ENCODE peak calls at places on chromosome 1, in ten cellular contexts. One of them, this sample, is unnamed.

GRCh38 chr1:62384276-62385005 is 52.4 kb upstream of the USP1 start:
- DNase-seq in thoracic aorta: no peak
- DNase-seq in substantia nigra: no peak
- DNase-seq in right cardiac atrium: no peak
- DNase-seq in activated CD4-positive, alpha-beta T cell treated with anti-CD3 and anti-CD28 coated beads, Interleukin-2, amount 50 U/mL, for 48 hours: no peak
- DNase-seq in NCI-H2227 treated with DMSO at 0.1 percent for 48 hours: no peak
- DNase-seq in cerebellar cortex: no peak
- DNase-seq in stimulated activated CD4-positive, alpha-beta T cell treated with anti-CD3 and anti-CD28 coated beads, Interleukin-15, amount 100 ng/mL, for 24 hours: no peak
- DNase-seq in NAMALWA: peak; percentile 56
- DNase-seq in HT1080: no peak
- DNase-seq in this sample: no peak

GRCh38 chr1:182768973-182769372 is 20.6 kb upstream of the NPL start:
- DNase-seq in thoracic aorta: no peak
- DNase-seq in substantia nigra: no peak
- DNase-seq in right cardiac atrium: no peak
- DNase-seq in activated CD4-positive, alpha-beta T cell treated with anti-CD3 and anti-CD28 coated beads, Interleukin-2, amount 50 U/mL, for 48 hours: no peak
- DNase-seq in NCI-H2227 treated with DMSO at 0.1 percent for 48 hours: no peak
- DNase-seq in cerebellar cortex: no peak
- DNase-seq in stimulated activated CD4-positive, alpha-beta T cell treated with anti-CD3 and anti-CD28 coated beads, Interleukin-15, amount 100 ng/mL, for 24 hours: no peak
- DNase-seq in NAMALWA: no peak
- DNase-seq in HT1080: peak; percentile 56
- DNase-seq in this sample: no peak

GRCh38 chr1:44655609-44656008 is 18.7 kb downstream of the TMEM53 start:
- DNase-seq in thoracic aorta: no peak
- DNase-seq in substantia nigra: no peak
- DNase-seq in right cardiac atrium: no peak
- DNase-seq in activated CD4-positive, alpha-beta T cell treated with anti-CD3 and anti-CD28 coated beads, Interleukin-2, amount 50 U/mL, for 48 hours: no peak
- DNase-seq in NCI-H2227 treated with DMSO at 0.1 percent for 48 hours: no peak
- DNase-seq in cerebellar cortex: no peak
- DNase-seq in stimulated activated CD4-positive, alpha-beta T cell treated with anti-CD3 and anti-CD28 coated beads, Interleukin-15, amount 100 ng/mL, for 24 hours: peak; percentile 18
- DNase-seq in NAMALWA: peak; percentile 39
- DNase-seq in HT1080: peak; percentile 45
- DNase-seq in this sample: peak; percentile 63

GRCh38 chr1:168688679-168689657 is 40.0 kb downstream of the DPT start:
- DNase-seq in thoracic aorta: no peak
- DNase-seq in substantia nigra: no peak
- DNase-seq in right cardiac atrium: no peak
- DNase-seq in activated CD4-positive, alpha-beta T cell treated with anti-CD3 and anti-CD28 coated beads, Interleukin-2, amount 50 U/mL, for 48 hours: no peak
- DNase-seq in NCI-H2227 treated with DMSO at 0.1 percent for 48 hours: peak; percentile 38
- DNase-seq in cerebellar cortex: no peak
- DNase-seq in stimulated activated CD4-positive, alpha-beta T cell treated with anti-CD3 and anti-CD28 coated beads, Interleukin-15, amount 100 ng/mL, for 24 hours: no peak
- DNase-seq in NAMALWA: no peak
- DNase-seq in HT1080: no peak
- DNase-seq in this sample: no peak

GRCh38 chr1:201808633-201808990 is 20.3 kb upstream of the IPO9 start:
- DNase-seq in thoracic aorta: no peak
- DNase-seq in substantia nigra: no peak
- DNase-seq in right cardiac atrium: no peak
- DNase-seq in activated CD4-positive, alpha-beta T cell treated with anti-CD3 and anti-CD28 coated beads, Interleukin-2, amount 50 U/mL, for 48 hours: no peak
- DNase-seq in NCI-H2227 treated with DMSO at 0.1 percent for 48 hours: no peak
- DNase-seq in cerebellar cortex: no peak
- DNase-seq in stimulated activated CD4-positive, alpha-beta T cell treated with anti-CD3 and anti-CD28 coated beads, Interleukin-15, amount 100 ng/mL, for 24 hours: no peak
- DNase-seq in NAMALWA: no peak
- DNase-seq in HT1080: no peak
- DNase-seq in this sample: no peak

GRCh38 chr1:65615859-65616258 is 176.8 kb upstream of the PDE4B start:
- DNase-seq in thoracic aorta: no peak
- DNase-seq in substantia nigra: no peak
- DNase-seq in right cardiac atrium: no peak
- DNase-seq in activated CD4-positive, alpha-beta T cell treated with anti-CD3 and anti-CD28 coated beads, Interleukin-2, amount 50 U/mL, for 48 hours: no peak
- DNase-seq in NCI-H2227 treated with DMSO at 0.1 percent for 48 hours: no peak
- DNase-seq in cerebellar cortex: no peak
- DNase-seq in stimulated activated CD4-positive, alpha-beta T cell treated with anti-CD3 and anti-CD28 coated beads, Interleukin-15, amount 100 ng/mL, for 24 hours: no peak
- DNase-seq in NAMALWA: no peak
- DNase-seq in HT1080: no peak
- DNase-seq in this sample: no peak

GRCh38 chr1:45685308-45686080 is 839 bp downstream of the GPBP1L1 start:
- DNase-seq in thoracic aorta: no peak
- DNase-seq in substantia nigra: no peak
- DNase-seq in right cardiac atrium: no peak
- DNase-seq in activated CD4-positive, alpha-beta T cell treated with anti-CD3 and anti-CD28 coated beads, Interleukin-2, amount 50 U/mL, for 48 hours: no peak
- DNase-seq in NCI-H2227 treated with DMSO at 0.1 percent for 48 hours: no peak
- DNase-seq in cerebellar cortex: no peak
- DNase-seq in stimulated activated CD4-positive, alpha-beta T cell treated with anti-CD3 and anti-CD28 coated beads, Interleukin-15, amount 100 ng/mL, for 24 hours: no peak
- DNase-seq in NAMALWA: peak; percentile 52
- DNase-seq in HT1080: no peak
- DNase-seq in this sample: peak; percentile 55

GRCh38 chr1:64183380-64183984 is 19.9 kb upstream of the UBE2U start:
- DNase-seq in thoracic aorta: no peak
- DNase-seq in substantia nigra: no peak
- DNase-seq in right cardiac atrium: peak; percentile 31
- DNase-seq in activated CD4-positive, alpha-beta T cell treated with anti-CD3 and anti-CD28 coated beads, Interleukin-2, amount 50 U/mL, for 48 hours: no peak
- DNase-seq in NCI-H2227 treated with DMSO at 0.1 percent for 48 hours: no peak
- DNase-seq in cerebellar cortex: no peak
- DNase-seq in stimulated activated CD4-positive, alpha-beta T cell treated with anti-CD3 and anti-CD28 coated beads, Interleukin-15, amount 100 ng/mL, for 24 hours: no peak
- DNase-seq in NAMALWA: peak; percentile 36
- DNase-seq in HT1080: no peak
- DNase-seq in this sample: no peak

GRCh38 chr1:70672333-70672935 is 261.4 kb downstream of the CTH start:
- DNase-seq in thoracic aorta: no peak
- DNase-seq in substantia nigra: no peak
- DNase-seq in right cardiac atrium: no peak
- DNase-seq in activated CD4-positive, alpha-beta T cell treated with anti-CD3 and anti-CD28 coated beads, Interleukin-2, amount 50 U/mL, for 48 hours: no peak
- DNase-seq in NCI-H2227 treated with DMSO at 0.1 percent for 48 hours: no peak
- DNase-seq in cerebellar cortex: no peak
- DNase-seq in stimulated activated CD4-positive, alpha-beta T cell treated with anti-CD3 and anti-CD28 coated beads, Interleukin-15, amount 100 ng/mL, for 24 hours: no peak
- DNase-seq in NAMALWA: no peak
- DNase-seq in HT1080: no peak
- DNase-seq in this sample: no peak

GRCh38 chr1:244272471-244273261 is 179.0 kb downstream of the ADSS2 start:
- DNase-seq in thoracic aorta: no peak
- DNase-seq in substantia nigra: peak; percentile 42
- DNase-seq in right cardiac atrium: peak; percentile 78
- DNase-seq in activated CD4-positive, alpha-beta T cell treated with anti-CD3 and anti-CD28 coated beads, Interleukin-2, amount 50 U/mL, for 48 hours: peak; percentile 75
- DNase-seq in NCI-H2227 treated with DMSO at 0.1 percent for 48 hours: peak; percentile 78
- DNase-seq in cerebellar cortex: peak; percentile 91
- DNase-seq in stimulated activated CD4-positive, alpha-beta T cell treated with anti-CD3 and anti-CD28 coated beads, Interleukin-15, amount 100 ng/mL, for 24 hours: peak; percentile 69
- DNase-seq in NAMALWA: peak; percentile 86
- DNase-seq in HT1080: peak; percentile 82
- DNase-seq in this sample: peak; percentile 86

GRCh38 chr1:35557118-35557610 is at the start of gene KIAA0319L:
- DNase-seq in thoracic aorta: peak; percentile 44
- DNase-seq in substantia nigra: peak; percentile 97
- DNase-seq in right cardiac atrium: peak; percentile 95
- DNase-seq in activated CD4-positive, alpha-beta T cell treated with anti-CD3 and anti-CD28 coated beads, Interleukin-2, amount 50 U/mL, for 48 hours: no peak
- DNase-seq in NCI-H2227 treated with DMSO at 0.1 percent for 48 hours: peak; percentile 95
- DNase-seq in cerebellar cortex: peak; percentile 90
- DNase-seq in stimulated activated CD4-positive, alpha-beta T cell treated with anti-CD3 and anti-CD28 coated beads, Interleukin-15, amount 100 ng/mL, for 24 hours: no peak
- DNase-seq in NAMALWA: no peak
- DNase-seq in HT1080: no peak
- DNase-seq in this sample: peak; percentile 90

GRCh38 chr1:17719874-17720273 is 35.3 kb upstream of the ACTL8 start:
- DNase-seq in thoracic aorta: no peak
- DNase-seq in substantia nigra: no peak
- DNase-seq in right cardiac atrium: peak; percentile 1
- DNase-seq in activated CD4-positive, alpha-beta T cell treated with anti-CD3 and anti-CD28 coated beads, Interleukin-2, amount 50 U/mL, for 48 hours: no peak
- DNase-seq in NCI-H2227 treated with DMSO at 0.1 percent for 48 hours: no peak
- DNase-seq in cerebellar cortex: no peak
- DNase-seq in stimulated activated CD4-positive, alpha-beta T cell treated with anti-CD3 and anti-CD28 coated beads, Interleukin-15, amount 100 ng/mL, for 24 hours: no peak
- DNase-seq in NAMALWA: no peak
- DNase-seq in HT1080: peak; percentile 25
- DNase-seq in this sample: no peak

GRCh38 chr1:207838156-207839082 is 72.5 kb downstream of the CD34 start:
- DNase-seq in thoracic aorta: no peak
- DNase-seq in substantia nigra: no peak
- DNase-seq in right cardiac atrium: peak; percentile 90
- DNase-seq in activated CD4-positive, alpha-beta T cell treated with anti-CD3 and anti-CD28 coated beads, Interleukin-2, amount 50 U/mL, for 48 hours: no peak
- DNase-seq in NCI-H2227 treated with DMSO at 0.1 percent for 48 hours: no peak
- DNase-seq in cerebellar cortex: no peak
- DNase-seq in stimulated activated CD4-positive, alpha-beta T cell treated with anti-CD3 and anti-CD28 coated beads, Interleukin-15, amount 100 ng/mL, for 24 hours: no peak
- DNase-seq in NAMALWA: no peak
- DNase-seq in HT1080: no peak
- DNase-seq in this sample: no peak

GRCh38 chr1:88763649-88764406 is 79.8 kb downstream of the PKN2 start:
- DNase-seq in thoracic aorta: no peak
- DNase-seq in substantia nigra: no peak
- DNase-seq in right cardiac atrium: no peak
- DNase-seq in activated CD4-positive, alpha-beta T cell treated with anti-CD3 and anti-CD28 coated beads, Interleukin-2, amount 50 U/mL, for 48 hours: no peak
- DNase-seq in NCI-H2227 treated with DMSO at 0.1 percent for 48 hours: no peak
- DNase-seq in cerebellar cortex: no peak
- DNase-seq in stimulated activated CD4-positive, alpha-beta T cell treated with anti-CD3 and anti-CD28 coated beads, Interleukin-15, amount 100 ng/mL, for 24 hours: no peak
- DNase-seq in NAMALWA: no peak
- DNase-seq in HT1080: peak; percentile 33
- DNase-seq in this sample: no peak

GRCh38 chr1:39409055-39409816 is 82.2 kb upstream of the BMP8A start:
- DNase-seq in thoracic aorta: no peak
- DNase-seq in substantia nigra: peak; percentile 48
- DNase-seq in right cardiac atrium: peak; percentile 85
- DNase-seq in activated CD4-positive, alpha-beta T cell treated with anti-CD3 and anti-CD28 coated beads, Interleukin-2, amount 50 U/mL, for 48 hours: no peak
- DNase-seq in NCI-H2227 treated with DMSO at 0.1 percent for 48 hours: no peak
- DNase-seq in cerebellar cortex: peak; percentile 39
- DNase-seq in stimulated activated CD4-positive, alpha-beta T cell treated with anti-CD3 and anti-CD28 coated beads, Interleukin-15, amount 100 ng/mL, for 24 hours: peak; percentile 45
- DNase-seq in NAMALWA: no peak
- DNase-seq in HT1080: peak; percentile 55
- DNase-seq in this sample: no peak

GRCh38 chr1:25997759-25998074 is at the start of gene PAFAH2:
- DNase-seq in thoracic aorta: no peak
- DNase-seq in substantia nigra: no peak
- DNase-seq in right cardiac atrium: peak; percentile 69
- DNase-seq in activated CD4-positive, alpha-beta T cell treated with anti-CD3 and anti-CD28 coated beads, Interleukin-2, amount 50 U/mL, for 48 hours: no peak
- DNase-seq in NCI-H2227 treated with DMSO at 0.1 percent for 48 hours: no peak
- DNase-seq in cerebellar cortex: no peak
- DNase-seq in stimulated activated CD4-positive, alpha-beta T cell treated with anti-CD3 and anti-CD28 coated beads, Interleukin-15, amount 100 ng/mL, for 24 hours: no peak
- DNase-seq in NAMALWA: no peak
- DNase-seq in HT1080: no peak
- DNase-seq in this sample: no peak

GRCh38 chr1:59115865-59116264 is 181.0 kb upstream of the FGGY start:
- DNase-seq in thoracic aorta: no peak
- DNase-seq in substantia nigra: no peak
- DNase-seq in right cardiac atrium: no peak
- DNase-seq in activated CD4-positive, alpha-beta T cell treated with anti-CD3 and anti-CD28 coated beads, Interleukin-2, amount 50 U/mL, for 48 hours: no peak
- DNase-seq in NCI-H2227 treated with DMSO at 0.1 percent for 48 hours: no peak
- DNase-seq in cerebellar cortex: no peak
- DNase-seq in stimulated activated CD4-positive, alpha-beta T cell treated with anti-CD3 and anti-CD28 coated beads, Interleukin-15, amount 100 ng/mL, for 24 hours: no peak
- DNase-seq in NAMALWA: no peak
- DNase-seq in HT1080: no peak
- DNase-seq in this sample: no peak

GRCh38 chr1:21308847-21309652 is 18.8 kb upstream of the ECE1 start:
- DNase-seq in thoracic aorta: no peak
- DNase-seq in substantia nigra: no peak
- DNase-seq in right cardiac atrium: peak; percentile 72
- DNase-seq in activated CD4-positive, alpha-beta T cell treated with anti-CD3 and anti-CD28 coated beads, Interleukin-2, amount 50 U/mL, for 48 hours: no peak
- DNase-seq in NCI-H2227 treated with DMSO at 0.1 percent for 48 hours: no peak
- DNase-seq in cerebellar cortex: peak; percentile 62
- DNase-seq in stimulated activated CD4-positive, alpha-beta T cell treated with anti-CD3 and anti-CD28 coated beads, Interleukin-15, amount 100 ng/mL, for 24 hours: no peak
- DNase-seq in NAMALWA: no peak
- DNase-seq in HT1080: no peak
- DNase-seq in this sample: no peak

GRCh38 chr1:170664828-170665617 is 1.1 kb downstream of the PRRX1 start:
- DNase-seq in thoracic aorta: no peak
- DNase-seq in substantia nigra: no peak
- DNase-seq in right cardiac atrium: peak; percentile 80
- DNase-seq in activated CD4-positive, alpha-beta T cell treated with anti-CD3 and anti-CD28 coated beads, Interleukin-2, amount 50 U/mL, for 48 hours: no peak
- DNase-seq in NCI-H2227 treated with DMSO at 0.1 percent for 48 hours: no peak
- DNase-seq in cerebellar cortex: no peak
- DNase-seq in stimulated activated CD4-positive, alpha-beta T cell treated with anti-CD3 and anti-CD28 coated beads, Interleukin-15, amount 100 ng/mL, for 24 hours: no peak
- DNase-seq in NAMALWA: no peak
- DNase-seq in HT1080: no peak
- DNase-seq in this sample: no peak

GRCh38 chr1:49346767-49347349 is 570.2 kb upstream of the BEND5 start:
- DNase-seq in thoracic aorta: no peak
- DNase-seq in substantia nigra: no peak
- DNase-seq in right cardiac atrium: no peak
- DNase-seq in activated CD4-positive, alpha-beta T cell treated with anti-CD3 and anti-CD28 coated beads, Interleukin-2, amount 50 U/mL, for 48 hours: no peak
- DNase-seq in NCI-H2227 treated with DMSO at 0.1 percent for 48 hours: no peak
- DNase-seq in cerebellar cortex: no peak
- DNase-seq in stimulated activated CD4-positive, alpha-beta T cell treated with anti-CD3 and anti-CD28 coated beads, Interleukin-15, amount 100 ng/mL, for 24 hours: no peak
- DNase-seq in NAMALWA: no peak
- DNase-seq in HT1080: peak; percentile 3
- DNase-seq in this sample: no peak

GRCh38 chr1:21451212-21451611 is 11.3 kb downstream of the NBPF3 start:
- DNase-seq in thoracic aorta: no peak
- DNase-seq in substantia nigra: no peak
- DNase-seq in right cardiac atrium: no peak
- DNase-seq in activated CD4-positive, alpha-beta T cell treated with anti-CD3 and anti-CD28 coated beads, Interleukin-2, amount 50 U/mL, for 48 hours: no peak
- DNase-seq in NCI-H2227 treated with DMSO at 0.1 percent for 48 hours: no peak
- DNase-seq in cerebellar cortex: no peak
- DNase-seq in stimulated activated CD4-positive, alpha-beta T cell treated with anti-CD3 and anti-CD28 coated beads, Interleukin-15, amount 100 ng/mL, for 24 hours: no peak
- DNase-seq in NAMALWA: no peak
- DNase-seq in HT1080: peak; percentile 7
- DNase-seq in this sample: peak; percentile 16

GRCh38 chr1:57124170-57124569 is 158.4 kb upstream of the C8B start:
- DNase-seq in thoracic aorta: no peak
- DNase-seq in substantia nigra: no peak
- DNase-seq in right cardiac atrium: no peak
- DNase-seq in activated CD4-positive, alpha-beta T cell treated with anti-CD3 and anti-CD28 coated beads, Interleukin-2, amount 50 U/mL, for 48 hours: no peak
- DNase-seq in NCI-H2227 treated with DMSO at 0.1 percent for 48 hours: no peak
- DNase-seq in cerebellar cortex: no peak
- DNase-seq in stimulated activated CD4-positive, alpha-beta T cell treated with anti-CD3 and anti-CD28 coated beads, Interleukin-15, amount 100 ng/mL, for 24 hours: no peak
- DNase-seq in NAMALWA: no peak
- DNase-seq in HT1080: no peak
- DNase-seq in this sample: no peak

GRCh38 chr1:156368889-156369684 is at the start of gene RHBG:
- DNase-seq in thoracic aorta: no peak
- DNase-seq in substantia nigra: no peak
- DNase-seq in right cardiac atrium: peak; percentile 72
- DNase-seq in activated CD4-positive, alpha-beta T cell treated with anti-CD3 and anti-CD28 coated beads, Interleukin-2, amount 50 U/mL, for 48 hours: no peak
- DNase-seq in NCI-H2227 treated with DMSO at 0.1 percent for 48 hours: no peak
- DNase-seq in cerebellar cortex: peak; percentile 71
- DNase-seq in stimulated activated CD4-positive, alpha-beta T cell treated with anti-CD3 and anti-CD28 coated beads, Interleukin-15, amount 100 ng/mL, for 24 hours: peak; percentile 36
- DNase-seq in NAMALWA: no peak
- DNase-seq in HT1080: no peak
- DNase-seq in this sample: no peak

GRCh38 chr1:232902766-232903357 is 47.5 kb upstream of the NTPCR start:
- DNase-seq in thoracic aorta: no peak
- DNase-seq in substantia nigra: no peak
- DNase-seq in right cardiac atrium: no peak
- DNase-seq in activated CD4-positive, alpha-beta T cell treated with anti-CD3 and anti-CD28 coated beads, Interleukin-2, amount 50 U/mL, for 48 hours: no peak
- DNase-seq in NCI-H2227 treated with DMSO at 0.1 percent for 48 hours: no peak
- DNase-seq in cerebellar cortex: no peak
- DNase-seq in stimulated activated CD4-positive, alpha-beta T cell treated with anti-CD3 and anti-CD28 coated beads, Interleukin-15, amount 100 ng/mL, for 24 hours: no peak
- DNase-seq in NAMALWA: no peak
- DNase-seq in HT1080: no peak
- DNase-seq in this sample: no peak